ENCODE peak calls at places on chromosome 21, in seven cellular contexts. One of them, this sample, is unnamed. For H3K4me1, the result is how much of the 10 kb centered on the place peaks cover.

GRCh38 chr21:40056031-40056430 is 188.8 kb downstream of the PCP4 start:
- DNase-seq in A549: no peak
- DNase-seq in left lung: no peak
- DNase-seq in CD8-positive, alpha-beta memory T cell: no peak
- DNase-seq in uterus: no peak
- DNase-seq in esophagus squamous epithelium: no peak
- DNase-seq in SJSA1: no peak
- DNase-seq in this sample: no peak

GRCh38 chr21:25897383-25897782 is 162.6 kb downstream of the GABPA start:
- DNase-seq in SJSA1: no peak
- DNase-seq in uterus: no peak
- DNase-seq in A549: no peak
- DNase-seq in esophagus squamous epithelium: no peak
- DNase-seq in left lung: no peak
- DNase-seq in CD8-positive, alpha-beta memory T cell: no peak
- DNase-seq in this sample: no peak

GRCh38 chr21:38660333-38661295 is 145.1 kb upstream of the ETS2 start:
- DNase-seq in CD8-positive, alpha-beta memory T cell: no peak
- DNase-seq in uterus: peak
- DNase-seq in left lung: peak
- DNase-seq in esophagus squamous epithelium: no peak
- DNase-seq in SJSA1: no peak
- DNase-seq in A549: no peak
- DNase-seq in this sample: no peak

GRCh38 chr21:25956993-25957714 is 213.4 kb downstream of the APP start:
- DNase-seq in uterus: no peak
- DNase-seq in left lung: no peak
- DNase-seq in SJSA1: no peak
- DNase-seq in A549: no peak
- DNase-seq in CD8-positive, alpha-beta memory T cell: no peak
- DNase-seq in esophagus squamous epithelium: no peak
- DNase-seq in this sample: peak

GRCh38 chr21:15301736-15302135 is 236.9 kb upstream of the NRIP1 start:
- DNase-seq in uterus: no peak
- DNase-seq in left lung: no peak
- DNase-seq in A549: no peak
- DNase-seq in CD8-positive, alpha-beta memory T cell: no peak
- DNase-seq in SJSA1: no peak
- DNase-seq in esophagus squamous epithelium: no peak
- DNase-seq in this sample: no peak

GRCh38 chr21:40732998-40733397 is 114.0 kb downstream of the DSCAM start:
- DNase-seq in uterus: no peak
- DNase-seq in A549: no peak
- DNase-seq in left lung: peak
- DNase-seq in esophagus squamous epithelium: no peak
- DNase-seq in CD8-positive, alpha-beta memory T cell: no peak
- DNase-seq in SJSA1: no peak
- DNase-seq in this sample: no peak

GRCh38 chr21:34031835-34032370 is 41.5 kb upstream of the MRPS6 start:
- DNase-seq in A549: no peak
- DNase-seq in left lung: no peak
- DNase-seq in SJSA1: no peak
- DNase-seq in CD8-positive, alpha-beta memory T cell: no peak
- DNase-seq in esophagus squamous epithelium: no peak
- DNase-seq in uterus: no peak
- DNase-seq in this sample: no peak

GRCh38 chr21:38679531-38679930 is 126.2 kb upstream of the ETS2 start:
- DNase-seq in uterus: no peak
- DNase-seq in CD8-positive, alpha-beta memory T cell: no peak
- DNase-seq in SJSA1: no peak
- DNase-seq in esophagus squamous epithelium: no peak
- DNase-seq in left lung: no peak
- DNase-seq in A549: no peak
- DNase-seq in this sample: no peak

GRCh38 chr21:45534591-45535331 is 7.5 kb downstream of the SLC19A1 start:
- DNase-seq in SJSA1: no peak
- DNase-seq in A549: no peak
- DNase-seq in left lung: peak
- DNase-seq in uterus: no peak
- DNase-seq in CD8-positive, alpha-beta memory T cell: no peak
- DNase-seq in esophagus squamous epithelium: no peak
- DNase-seq in this sample: peak

GRCh38 chr21:14785679-14786078 is 239.6 kb upstream of the SAMSN1 start:
- DNase-seq in uterus: no peak
- DNase-seq in A549: no peak
- DNase-seq in SJSA1: no peak
- DNase-seq in CD8-positive, alpha-beta memory T cell: no peak
- DNase-seq in esophagus squamous epithelium: no peak
- DNase-seq in left lung: no peak
- DNase-seq in this sample: no peak

GRCh38 chr21:34221331-34222030 is 142.3 kb upstream of the KCNE2 start:
- DNase-seq in CD8-positive, alpha-beta memory T cell: no peak
- DNase-seq in SJSA1: no peak
- DNase-seq in uterus: no peak
- DNase-seq in A549: no peak
- DNase-seq in left lung: no peak
- DNase-seq in esophagus squamous epithelium: no peak
- DNase-seq in this sample: no peak

GRCh38 chr21:15964181-15964855 is 234.5 kb downstream of the USP25 start:
- DNase-seq in left lung: no peak
- DNase-seq in CD8-positive, alpha-beta memory T cell: no peak
- DNase-seq in SJSA1: no peak
- DNase-seq in A549: no peak
- DNase-seq in esophagus squamous epithelium: no peak
- DNase-seq in uterus: no peak
- DNase-seq in this sample: no peak

GRCh38 chr21:45588086-45588825 is 46.0 kb upstream of the SLC19A1 start:
- DNase-seq in esophagus squamous epithelium: no peak
- DNase-seq in CD8-positive, alpha-beta memory T cell: no peak
- DNase-seq in uterus: peak
- DNase-seq in SJSA1: peak
- DNase-seq in A549: no peak
- DNase-seq in left lung: peak
- DNase-seq in this sample: no peak

GRCh38 chr21:30408782-30409494 is 13.1 kb downstream of the KRTAP13-1 start:
- DNase-seq in left lung: peak
- DNase-seq in uterus: no peak
- DNase-seq in A549: peak
- DNase-seq in esophagus squamous epithelium: no peak
- DNase-seq in CD8-positive, alpha-beta memory T cell: no peak
- DNase-seq in SJSA1: peak
- DNase-seq in this sample: no peak

GRCh38 chr21:39529026-39529425 is 77.3 kb downstream of the SH3BGR start:
- DNase-seq in A549: no peak
- DNase-seq in CD8-positive, alpha-beta memory T cell: no peak
- DNase-seq in uterus: no peak
- DNase-seq in left lung: no peak
- DNase-seq in SJSA1: no peak
- DNase-seq in esophagus squamous epithelium: no peak
- DNase-seq in this sample: no peak

GRCh38 chr21:37195649-37196048 is 71.5 kb downstream of the VPS26C start:
- DNase-seq in A549: no peak
- DNase-seq in left lung: no peak
- DNase-seq in esophagus squamous epithelium: no peak
- DNase-seq in uterus: no peak
- DNase-seq in SJSA1: no peak
- DNase-seq in CD8-positive, alpha-beta memory T cell: no peak
- DNase-seq in this sample: no peak
- H3K27ac ChIP-seq in A549: no peak
- H3K27ac ChIP-seq in left lung: no peak
- H3K27ac ChIP-seq in esophagus squamous epithelium: no peak
- H3K27ac ChIP-seq in uterus: no peak
- H3K27ac ChIP-seq in SJSA1: no peak
- H3K27ac ChIP-seq in CD8-positive, alpha-beta memory T cell: no peak
- H3K27ac ChIP-seq in this sample: no peak

GRCh38 chr21:42238185-42238934 is 19.4 kb downstream of the ABCG1 start:
- DNase-seq in left lung: no peak
- DNase-seq in esophagus squamous epithelium: no peak
- DNase-seq in A549: no peak
- DNase-seq in SJSA1: no peak
- DNase-seq in uterus: no peak
- DNase-seq in CD8-positive, alpha-beta memory T cell: peak
- DNase-seq in this sample: no peak
- H3K4me1 ChIP-seq in left lung: under half
- H3K4me1 ChIP-seq in esophagus squamous epithelium: under half
- H3K4me1 ChIP-seq in A549: under half
- H3K4me1 ChIP-seq in SJSA1: under half
- H3K4me1 ChIP-seq in uterus: under half
- H3K4me1 ChIP-seq in CD8-positive, alpha-beta memory T cell: half or more
- H3K4me1 ChIP-seq in this sample: under half

GRCh38 chr21:35678393-35678792 is 381.9 kb downstream of the SETD4 start:
- DNase-seq in uterus: no peak
- DNase-seq in CD8-positive, alpha-beta memory T cell: no peak
- DNase-seq in esophagus squamous epithelium: no peak
- DNase-seq in left lung: no peak
- DNase-seq in SJSA1: no peak
- DNase-seq in A549: no peak
- DNase-seq in this sample: no peak

GRCh38 chr21:35674272-35674671 is 386.1 kb downstream of the SETD4 start:
- DNase-seq in SJSA1: no peak
- DNase-seq in uterus: no peak
- DNase-seq in A549: no peak
- DNase-seq in CD8-positive, alpha-beta memory T cell: no peak
- DNase-seq in esophagus squamous epithelium: no peak
- DNase-seq in left lung: no peak
- DNase-seq in this sample: no peak

GRCh38 chr21:35674895-35675470 is 385.3 kb downstream of the SETD4 start:
- DNase-seq in A549: no peak
- DNase-seq in SJSA1: no peak
- DNase-seq in uterus: no peak
- DNase-seq in left lung: no peak
- DNase-seq in esophagus squamous epithelium: no peak
- DNase-seq in CD8-positive, alpha-beta memory T cell: no peak
- DNase-seq in this sample: no peak

GRCh38 chr21:35672313-35672712 is 388.0 kb downstream of the SETD4 start:
- DNase-seq in CD8-positive, alpha-beta memory T cell: no peak
- DNase-seq in left lung: no peak
- DNase-seq in A549: no peak
- DNase-seq in esophagus squamous epithelium: no peak
- DNase-seq in uterus: no peak
- DNase-seq in SJSA1: no peak
- DNase-seq in this sample: no peak

GRCh38 chr21:35677298-35677841 is 383.0 kb downstream of the SETD4 start:
- DNase-seq in uterus: no peak
- DNase-seq in left lung: no peak
- DNase-seq in A549: no peak
- DNase-seq in esophagus squamous epithelium: no peak
- DNase-seq in CD8-positive, alpha-beta memory T cell: no peak
- DNase-seq in SJSA1: no peak
- DNase-seq in this sample: no peak
- H3K27ac ChIP-seq in uterus: no peak
- H3K27ac ChIP-seq in left lung: no peak
- H3K27ac ChIP-seq in A549: no peak
- H3K27ac ChIP-seq in esophagus squamous epithelium: no peak
- H3K27ac ChIP-seq in CD8-positive, alpha-beta memory T cell: no peak
- H3K27ac ChIP-seq in SJSA1: no peak
- H3K27ac ChIP-seq in this sample: no peak

GRCh38 chr21:44425307-44425894 is 29.9 kb upstream of the LRRC3 start:
- DNase-seq in A549: no peak
- DNase-seq in SJSA1: peak
- DNase-seq in CD8-positive, alpha-beta memory T cell: no peak
- DNase-seq in left lung: peak
- DNase-seq in esophagus squamous epithelium: no peak
- DNase-seq in uterus: no peak
- DNase-seq in this sample: peak
- H3K4me1 ChIP-seq in A549: under half
- H3K4me1 ChIP-seq in SJSA1: under half
- H3K4me1 ChIP-seq in CD8-positive, alpha-beta memory T cell: under half
- H3K4me1 ChIP-seq in left lung: under half
- H3K4me1 ChIP-seq in esophagus squamous epithelium: under half
- H3K4me1 ChIP-seq in uterus: under half
- H3K4me1 ChIP-seq in this sample: under half

DNA sequence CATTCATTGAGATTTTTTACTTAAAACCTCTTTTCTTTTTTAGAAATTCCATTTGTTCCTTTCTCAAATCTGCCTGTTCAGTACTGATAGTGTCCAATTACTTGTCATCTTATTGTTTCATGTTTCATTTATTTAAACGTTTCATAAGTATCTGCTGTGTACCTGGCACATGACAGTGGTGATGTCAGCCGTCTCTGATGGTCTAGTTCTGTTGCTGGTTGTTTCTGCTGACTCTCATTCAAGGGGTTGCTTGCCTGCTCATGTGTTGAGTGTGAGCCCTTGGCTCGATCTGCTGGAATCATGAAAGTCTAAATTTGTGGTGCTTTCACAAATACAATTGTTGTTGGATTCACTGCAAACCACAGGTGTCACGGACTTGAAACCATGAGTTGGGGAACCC is 25.5 kb upstream of the C2CD2 start:
- DNase-seq in CD8-positive, alpha-beta memory T cell: no peak
- DNase-seq in SJSA1: no peak
- DNase-seq in A549: no peak
- DNase-seq in uterus: no peak
- DNase-seq in left lung: no peak
- DNase-seq in esophagus squamous epithelium: no peak
- DNase-seq in this sample: no peak
- H3K27ac ChIP-seq in CD8-positive, alpha-beta memory T cell: no peak
- H3K27ac ChIP-seq in SJSA1: no peak
- H3K27ac ChIP-seq in A549: no peak
- H3K27ac ChIP-seq in uterus: no peak
- H3K27ac ChIP-seq in left lung: no peak
- H3K27ac ChIP-seq in esophagus squamous epithelium: no peak
- H3K27ac ChIP-seq in this sample: no peak

GRCh38 chr21:29307718-29308455 is 9.2 kb downstream of the BACH1 start:
- DNase-seq in SJSA1: no peak
- DNase-seq in A549: no peak
- DNase-seq in uterus: no peak
- DNase-seq in esophagus squamous epithelium: no peak
- DNase-seq in left lung: no peak
- DNase-seq in CD8-positive, alpha-beta memory T cell: no peak
- DNase-seq in this sample: no peak

GRCh38 chr21:29305561-29305960 is 6.8 kb downstream of the BACH1 start:
- DNase-seq in A549: no peak
- DNase-seq in uterus: no peak
- DNase-seq in SJSA1: no peak
- DNase-seq in esophagus squamous epithelium: no peak
- DNase-seq in left lung: no peak
- DNase-seq in CD8-positive, alpha-beta memory T cell: no peak
- DNase-seq in this sample: no peak

GRCh38 chr21:29309703-29310102 is 11.0 kb downstream of the BACH1 start:
- DNase-seq in SJSA1: no peak
- DNase-seq in uterus: no peak
- DNase-seq in A549: no peak
- DNase-seq in CD8-positive, alpha-beta memory T cell: no peak
- DNase-seq in esophagus squamous epithelium: no peak
- DNase-seq in left lung: no peak
- DNase-seq in this sample: no peak

GRCh38 chr21:29306920-29307319 is 8.2 kb downstream of the BACH1 start:
- DNase-seq in esophagus squamous epithelium: no peak
- DNase-seq in CD8-positive, alpha-beta memory T cell: no peak
- DNase-seq in left lung: no peak
- DNase-seq in SJSA1: no peak
- DNase-seq in A549: no peak
- DNase-seq in uterus: no peak
- DNase-seq in this sample: no peak

DNA sequence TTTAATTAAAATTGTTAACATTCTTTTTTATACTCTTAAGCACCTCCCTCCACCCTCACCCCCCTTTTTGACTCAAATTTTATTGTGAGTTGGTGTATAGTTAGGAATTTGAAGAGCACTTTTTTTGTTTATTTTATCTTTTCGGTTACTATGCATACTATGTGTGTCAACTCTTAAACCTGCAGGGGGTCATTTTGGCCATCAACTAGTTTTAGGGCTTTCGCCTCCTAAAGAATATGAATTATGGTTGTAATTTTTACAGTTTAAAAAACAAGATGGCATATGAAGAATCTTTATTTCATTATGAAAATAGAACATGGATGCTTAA is 9.7 kb downstream of the BACH1 start:
- DNase-seq in SJSA1: no peak
- DNase-seq in uterus: no peak
- DNase-seq in A549: no peak
- DNase-seq in left lung: no peak
- DNase-seq in esophagus squamous epithelium: no peak
- DNase-seq in CD8-positive, alpha-beta memory T cell: no peak
- DNase-seq in this sample: no peak
- H3K4me1 ChIP-seq in SJSA1: under half
- H3K4me1 ChIP-seq in uterus: under half
- H3K4me1 ChIP-seq in A549: under half
- H3K4me1 ChIP-seq in left lung: under half
- H3K4me1 ChIP-seq in esophagus squamous epithelium: under half
- H3K4me1 ChIP-seq in CD8-positive, alpha-beta memory T cell: under half
- H3K4me1 ChIP-seq in this sample: half or more